ENCODE peak calls at places on chromosomes 13 and 19, in five cellular contexts. Y is IMR-90, S is left lung, K is GM12864, T is NCI-H1417. M is an unnamed sample.

GRCh38 chr19:8064866-8065486 is 12.4 kb downstream of the CCL25 start:
- DNase-seq in Y (no peak), S (no peak), K (no peak), T (no peak), M (no peak)

GRCh38 chr13:99250977-99251825 is 7.0 kb downstream of the GPR18 start:
- DNase-seq in Y (no peak), S (no peak), K (no peak), T (no peak), M (no peak)

GRCh38 chr19:1082165-1082927 is 12.8 kb downstream of the POLR2E start:
- DNase-seq in Y (no peak), S (peak; percentile 89), K (no peak), T (peak; percentile 100), M (peak; percentile 98)

GRCh38 chr19:17847538-17848366 is at the start of gene JAK3:
- DNase-seq in Y (peak; percentile 46), S (peak; percentile 72), K (peak; percentile 62), T (peak; percentile 10), M (peak; percentile 75)

GRCh38 chr19:57888494-57889231 is at the start of gene ZNF814:
- DNase-seq in Y (peak; percentile 84), S (peak; percentile 79), K (peak; percentile 49), T (peak; percentile 3), M (peak; percentile 3)

GRCh38 chr19:2188708-2189385 is 25.1 kb downstream of the DOT1L start:
- DNase-seq in Y (peak; percentile 86), S (no peak), K (no peak), T (no peak), M (no peak)

GRCh38 chr13:35475960-35476943 is at the start of gene MAB21L1:
- DNase-seq in Y (peak; percentile 19), S (no peak), K (no peak), T (peak; percentile 85), M (peak; percentile 47)

GRCh38 chr19:14674764-14675163 is at the start of gene ADGRE3:
- DNase-seq in Y (no peak), S (no peak), K (no peak), T (no peak), M (peak; percentile 6)

GRCh38 chr13:100721885-100722512 is 47.4 kb upstream of the TMTC4 start:
- DNase-seq in Y (peak; percentile 50), S (no peak), K (peak; percentile 5), T (peak; percentile 84), M (peak; percentile 67)